ENCODE peak calls at places on chromosomes 2 and 18, in nine cellular contexts. One of them, this sample, is unnamed.

GRCh38 chr2:18244840-18245239 is 315.6 kb downstream of the RDH14 start:
- DNase-seq in GM23248: no peak
- DNase-seq in hepatocyte: no peak
- DNase-seq in A549: peak
- DNase-seq in HCT116: no peak
- DNase-seq in IMR-90: no peak
- DNase-seq in fibroblast of lung: no peak
- DNase-seq in OCI-LY7: no peak
- DNase-seq in osteoblast: no peak
- DNase-seq in this sample: no peak

GRCh38 chr2:151914989-151915628 is 86.9 kb upstream of the ARL5A start:
- DNase-seq in GM23248: no peak
- DNase-seq in hepatocyte: no peak
- DNase-seq in A549: no peak
- DNase-seq in HCT116: no peak
- DNase-seq in IMR-90: no peak
- DNase-seq in fibroblast of lung: no peak
- DNase-seq in OCI-LY7: no peak
- DNase-seq in osteoblast: no peak
- DNase-seq in this sample: no peak

GRCh38 chr2:36296798-36297197 is 58.8 kb upstream of the CRIM1 start:
- DNase-seq in GM23248: no peak
- DNase-seq in hepatocyte: no peak
- DNase-seq in A549: no peak
- DNase-seq in HCT116: no peak
- DNase-seq in IMR-90: no peak
- DNase-seq in fibroblast of lung: no peak
- DNase-seq in OCI-LY7: no peak
- DNase-seq in osteoblast: no peak
- DNase-seq in this sample: no peak

GRCh38 chr2:112138143-112139032 is at the start of gene FBLN7:
- DNase-seq in GM23248: peak
- DNase-seq in hepatocyte: peak
- DNase-seq in A549: no peak
- DNase-seq in HCT116: no peak
- DNase-seq in IMR-90: no peak
- DNase-seq in fibroblast of lung: peak
- DNase-seq in OCI-LY7: no peak
- DNase-seq in osteoblast: peak
- DNase-seq in this sample: no peak

GRCh38 chr2:232624554-232624842 is 8.9 kb upstream of the EFHD1 start:
- DNase-seq in GM23248: peak
- DNase-seq in hepatocyte: no peak
- DNase-seq in A549: no peak
- DNase-seq in HCT116: no peak
- DNase-seq in IMR-90: no peak
- DNase-seq in fibroblast of lung: no peak
- DNase-seq in OCI-LY7: no peak
- DNase-seq in osteoblast: peak
- DNase-seq in this sample: peak

GRCh38 chr2:102114290-102114721 is 28.2 kb upstream of the IL1R1 start:
- DNase-seq in GM23248: no peak
- DNase-seq in hepatocyte: no peak
- DNase-seq in A549: no peak
- DNase-seq in HCT116: no peak
- DNase-seq in IMR-90: peak
- DNase-seq in fibroblast of lung: peak
- DNase-seq in OCI-LY7: no peak
- DNase-seq in osteoblast: peak
- DNase-seq in this sample: no peak

GRCh38 chr2:153163055-153163454 is 315.5 kb downstream of the RPRM start:
- DNase-seq in GM23248: peak
- DNase-seq in hepatocyte: peak
- DNase-seq in A549: peak
- DNase-seq in HCT116: peak
- DNase-seq in IMR-90: no peak
- DNase-seq in fibroblast of lung: peak
- DNase-seq in OCI-LY7: peak
- DNase-seq in osteoblast: peak
- DNase-seq in this sample: peak

GRCh38 chr18:14089781-14090180 is 42.5 kb downstream of the ZNF519 start:
- DNase-seq in GM23248: peak
- DNase-seq in hepatocyte: no peak
- DNase-seq in A549: no peak
- DNase-seq in HCT116: no peak
- DNase-seq in IMR-90: peak
- DNase-seq in fibroblast of lung: peak
- DNase-seq in OCI-LY7: no peak
- DNase-seq in osteoblast: no peak
- DNase-seq in this sample: peak

GRCh38 chr2:182565941-182566567 is 139.2 kb upstream of the PDE1A start:
- DNase-seq in GM23248: no peak
- DNase-seq in hepatocyte: no peak
- DNase-seq in A549: no peak
- DNase-seq in HCT116: no peak
- DNase-seq in IMR-90: no peak
- DNase-seq in fibroblast of lung: no peak
- DNase-seq in OCI-LY7: no peak
- DNase-seq in osteoblast: no peak
- DNase-seq in this sample: no peak

GRCh38 chr2:20185176-20186022 is 39.5 kb downstream of the SDC1 start:
- DNase-seq in GM23248: no peak
- DNase-seq in hepatocyte: no peak
- DNase-seq in A549: peak
- DNase-seq in HCT116: no peak
- DNase-seq in IMR-90: peak
- DNase-seq in fibroblast of lung: peak
- DNase-seq in OCI-LY7: no peak
- DNase-seq in osteoblast: peak
- DNase-seq in this sample: peak

GRCh38 chr2:98912957-98913915 is 22.8 kb downstream of the CRACDL start:
- DNase-seq in GM23248: peak
- DNase-seq in hepatocyte: no peak
- DNase-seq in A549: no peak
- DNase-seq in HCT116: no peak
- DNase-seq in IMR-90: no peak
- DNase-seq in fibroblast of lung: peak
- DNase-seq in OCI-LY7: no peak
- DNase-seq in osteoblast: peak
- DNase-seq in this sample: peak

GRCh38 chr2:232354069-232354468 is 24.5 kb upstream of the ALPP start:
- DNase-seq in GM23248: no peak
- DNase-seq in hepatocyte: no peak
- DNase-seq in A549: no peak
- DNase-seq in HCT116: no peak
- DNase-seq in IMR-90: no peak
- DNase-seq in fibroblast of lung: no peak
- DNase-seq in OCI-LY7: no peak
- DNase-seq in osteoblast: peak
- DNase-seq in this sample: no peak

GRCh38 chr2:136384541-136385303 is 266.8 kb upstream of the CXCR4 start:
- DNase-seq in GM23248: peak
- DNase-seq in hepatocyte: peak
- DNase-seq in A549: peak
- DNase-seq in HCT116: peak
- DNase-seq in IMR-90: peak
- DNase-seq in fibroblast of lung: peak
- DNase-seq in OCI-LY7: peak
- DNase-seq in osteoblast: peak
- DNase-seq in this sample: peak

GRCh38 chr2:74036450-74037175 is 51.9 kb downstream of the TET3 start:
- DNase-seq in GM23248: no peak
- DNase-seq in hepatocyte: no peak
- DNase-seq in A549: no peak
- DNase-seq in HCT116: no peak
- DNase-seq in IMR-90: no peak
- DNase-seq in fibroblast of lung: no peak
- DNase-seq in OCI-LY7: no peak
- DNase-seq in osteoblast: no peak
- DNase-seq in this sample: no peak

GRCh38 chr2:143422681-143423080 is 293.5 kb downstream of the ARHGAP15 start:
- DNase-seq in GM23248: no peak
- DNase-seq in hepatocyte: no peak
- DNase-seq in A549: no peak
- DNase-seq in HCT116: no peak
- DNase-seq in IMR-90: no peak
- DNase-seq in fibroblast of lung: no peak
- DNase-seq in OCI-LY7: no peak
- DNase-seq in osteoblast: no peak
- DNase-seq in this sample: no peak

GRCh38 chr2:3522851-3523481 is 3.6 kb upstream of the ADI1 start:
- DNase-seq in GM23248: peak
- DNase-seq in hepatocyte: peak
- DNase-seq in A549: no peak
- DNase-seq in HCT116: no peak
- DNase-seq in IMR-90: peak
- DNase-seq in fibroblast of lung: peak
- DNase-seq in OCI-LY7: no peak
- DNase-seq in osteoblast: no peak
- DNase-seq in this sample: no peak

DNA sequence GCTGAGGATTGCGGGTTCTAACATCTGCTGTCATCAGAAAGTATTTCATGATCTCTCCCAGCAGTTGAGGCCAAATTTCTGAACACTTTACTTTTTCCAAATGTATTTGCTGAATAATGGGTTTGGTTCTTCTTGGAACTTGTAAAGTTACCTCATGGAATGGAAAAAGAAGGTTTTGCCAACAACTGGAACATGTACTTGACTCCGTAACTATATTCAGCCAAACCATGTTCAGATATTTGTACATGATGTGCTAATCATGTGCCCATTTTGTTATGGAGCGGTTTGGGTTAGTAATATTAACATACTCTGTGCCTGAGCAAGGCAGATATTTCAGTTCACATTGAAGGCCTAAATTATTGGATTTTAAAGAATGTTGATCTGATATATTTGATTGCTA is 119.6 kb downstream of the LCLAT1 start:
- DNase-seq in GM23248: peak
- DNase-seq in hepatocyte: no peak
- DNase-seq in A549: no peak
- DNase-seq in HCT116: no peak
- DNase-seq in IMR-90: no peak
- DNase-seq in fibroblast of lung: no peak
- DNase-seq in OCI-LY7: no peak
- DNase-seq in osteoblast: no peak
- DNase-seq in this sample: no peak
- H3K27ac ChIP-seq in GM23248: peak
- H3K27ac ChIP-seq in hepatocyte: peak
- H3K27ac ChIP-seq in A549: no peak
- H3K27ac ChIP-seq in HCT116: no peak
- H3K27ac ChIP-seq in IMR-90: no peak
- H3K27ac ChIP-seq in fibroblast of lung: no peak
- H3K27ac ChIP-seq in OCI-LY7: no peak
- H3K27ac ChIP-seq in osteoblast: no peak
- H3K27ac ChIP-seq in this sample: no peak

GRCh38 chr2:160110674-160111239 is 48.3 kb upstream of the PLA2R1 start:
- DNase-seq in GM23248: no peak
- DNase-seq in hepatocyte: no peak
- DNase-seq in A549: no peak
- DNase-seq in HCT116: no peak
- DNase-seq in IMR-90: no peak
- DNase-seq in fibroblast of lung: no peak
- DNase-seq in OCI-LY7: no peak
- DNase-seq in osteoblast: no peak
- DNase-seq in this sample: no peak
- H3K4me2 ChIP-seq in GM23248: no peak
- H3K4me2 ChIP-seq in hepatocyte: no peak
- H3K4me2 ChIP-seq in A549: no peak
- H3K4me2 ChIP-seq in HCT116: no peak
- H3K4me2 ChIP-seq in IMR-90: no peak
- H3K4me2 ChIP-seq in fibroblast of lung: no peak
- H3K4me2 ChIP-seq in OCI-LY7: no peak
- H3K4me2 ChIP-seq in osteoblast: no peak
- H3K4me2 ChIP-seq in this sample: no peak

GRCh38 chr2:63819765-63820717 is 21.7 kb upstream of the UGP2 start:
- DNase-seq in GM23248: peak
- DNase-seq in hepatocyte: peak
- DNase-seq in A549: no peak
- DNase-seq in HCT116: no peak
- DNase-seq in IMR-90: peak
- DNase-seq in fibroblast of lung: no peak
- DNase-seq in OCI-LY7: peak
- DNase-seq in osteoblast: no peak
- DNase-seq in this sample: no peak

GRCh38 chr2:63819256-63819655 is 22.4 kb upstream of the UGP2 start:
- DNase-seq in GM23248: no peak
- DNase-seq in hepatocyte: no peak
- DNase-seq in A549: no peak
- DNase-seq in HCT116: no peak
- DNase-seq in IMR-90: no peak
- DNase-seq in fibroblast of lung: no peak
- DNase-seq in OCI-LY7: peak
- DNase-seq in osteoblast: no peak
- DNase-seq in this sample: no peak

GRCh38 chr2:63822478-63822877 is 19.2 kb upstream of the UGP2 start:
- DNase-seq in GM23248: no peak
- DNase-seq in hepatocyte: no peak
- DNase-seq in A549: no peak
- DNase-seq in HCT116: no peak
- DNase-seq in IMR-90: no peak
- DNase-seq in fibroblast of lung: no peak
- DNase-seq in OCI-LY7: peak
- DNase-seq in osteoblast: no peak
- DNase-seq in this sample: no peak

GRCh38 chr2:63821396-63821795 is 20.3 kb upstream of the UGP2 start:
- DNase-seq in GM23248: no peak
- DNase-seq in hepatocyte: no peak
- DNase-seq in A549: no peak
- DNase-seq in HCT116: no peak
- DNase-seq in IMR-90: no peak
- DNase-seq in fibroblast of lung: no peak
- DNase-seq in OCI-LY7: no peak
- DNase-seq in osteoblast: no peak
- DNase-seq in this sample: no peak

GRCh38 chr2:63820969-63821368 is 20.7 kb upstream of the UGP2 start:
- DNase-seq in GM23248: no peak
- DNase-seq in hepatocyte: no peak
- DNase-seq in A549: no peak
- DNase-seq in HCT116: no peak
- DNase-seq in IMR-90: no peak
- DNase-seq in fibroblast of lung: no peak
- DNase-seq in OCI-LY7: peak
- DNase-seq in osteoblast: no peak
- DNase-seq in this sample: no peak
- H3K4me3 ChIP-seq in GM23248: no peak
- H3K4me3 ChIP-seq in hepatocyte: no peak
- H3K4me3 ChIP-seq in A549: no peak
- H3K4me3 ChIP-seq in HCT116: no peak
- H3K4me3 ChIP-seq in IMR-90: no peak
- H3K4me3 ChIP-seq in fibroblast of lung: no peak
- H3K4me3 ChIP-seq in OCI-LY7: peak
- H3K4me3 ChIP-seq in osteoblast: no peak
- H3K4me3 ChIP-seq in this sample: no peak

DNA sequence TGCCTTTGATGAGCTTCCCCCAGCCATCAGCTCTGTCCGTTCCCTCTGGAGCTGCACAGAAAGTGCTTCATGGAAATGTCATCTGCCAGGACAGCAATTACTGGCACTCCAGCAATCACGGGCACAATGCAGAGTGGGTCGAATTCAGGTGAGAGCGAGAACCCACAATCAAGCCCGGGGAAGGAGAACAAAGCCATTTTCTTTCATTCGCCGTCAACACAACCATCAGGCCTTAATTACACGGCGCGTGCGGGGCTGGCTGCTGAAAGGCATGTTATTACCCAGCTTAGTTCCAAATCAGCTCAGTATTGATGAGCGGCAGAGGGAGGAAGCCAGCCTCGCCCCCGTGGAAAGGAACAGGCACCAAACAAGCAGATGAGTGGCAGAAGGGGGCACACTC is 143.9 kb downstream of the MYT1L start:
- DNase-seq in GM23248: no peak
- DNase-seq in hepatocyte: no peak
- DNase-seq in A549: no peak
- DNase-seq in HCT116: no peak
- DNase-seq in IMR-90: no peak
- DNase-seq in fibroblast of lung: no peak
- DNase-seq in OCI-LY7: no peak
- DNase-seq in osteoblast: no peak
- DNase-seq in this sample: no peak
- H3K27ac ChIP-seq in GM23248: no peak
- H3K27ac ChIP-seq in hepatocyte: no peak
- H3K27ac ChIP-seq in A549: no peak
- H3K27ac ChIP-seq in HCT116: no peak
- H3K27ac ChIP-seq in IMR-90: no peak
- H3K27ac ChIP-seq in fibroblast of lung: no peak
- H3K27ac ChIP-seq in OCI-LY7: no peak
- H3K27ac ChIP-seq in osteoblast: no peak
- H3K27ac ChIP-seq in this sample: no peak

This sample was measured in PC-3.